ENCODE peak calls at places on chromosome 17, in ten cellular contexts. K is RWPE2; D is CD8-positive, alpha-beta memory T cell; I is left ventricle myocardium inferior; G is PC-3; E is HCT116; C is CD4-positive, alpha-beta T cell; V is K562; P is Peyer's patch; J is esophagus squamous epithelium. M is an unnamed sample.

GRCh38 chr17:66614469-66614868 is 220.4 kb upstream of the CACNG5 start:
- DNase-seq in I (no peak), D (no peak), V (no peak), P (no peak), G (no peak), C (no peak), E (no peak), K (no peak), J (no peak), M (no peak)

GRCh38 chr17:50956750-50957523 is 90.8 kb upstream of the TOB1 start:
- DNase-seq in E (peak), D (peak), V (peak), J (no peak), I (peak), G (peak), C (peak), K (no peak), P (peak), M (peak)

GRCh38 chr17:83192161-83192788 is 112.9 kb downstream of the METRNL start:
- DNase-seq in G (no peak), I (peak), K (peak), E (no peak), J (no peak), D (peak), C (no peak), V (no peak), P (peak), M (no peak)

GRCh38 chr17:4219241-4219640 is 44.5 kb downstream of the ANKFY1 start:
- DNase-seq in E (no peak), J (no peak), P (no peak), G (no peak), V (no peak), K (no peak), C (no peak), I (no peak), D (no peak), M (no peak)

GRCh38 chr17:67212716-67213417 is 32.1 kb downstream of the HELZ start:
- DNase-seq in E (no peak), G (peak), K (no peak), I (no peak), C (no peak), J (no peak), V (no peak), P (no peak), D (no peak), M (no peak)

GRCh38 chr17:70976447-70976846 is 807.1 kb downstream of the KCNJ2 start:
- DNase-seq in V (no peak), G (no peak), E (no peak), I (no peak), C (no peak), K (no peak), P (no peak), D (no peak), J (no peak), M (no peak)

GRCh38 chr17:15966183-15966878 is 21.4 kb downstream of the ADORA2B start:
- DNase-seq in J (no peak), E (no peak), P (no peak), I (no peak), D (no peak), G (peak), V (no peak), K (no peak), C (no peak), M (no peak)

GRCh38 chr17:78147315-78147998 is 1.3 kb downstream of the C17orf99 start:
- DNase-seq in P (peak), I (no peak), G (no peak), D (no peak), E (no peak), V (no peak), C (no peak), J (no peak), K (no peak), M (no peak)

GRCh38 chr17:31579265-31579664 is 187.8 kb downstream of the RAB11FIP4 start:
- DNase-seq in J (no peak), P (no peak), C (no peak), D (no peak), V (no peak), I (no peak), E (no peak), K (no peak), G (peak), M (no peak)

GRCh38 chr17:57308543-57309186 is 52.3 kb downstream of the MSI2 start:
- DNase-seq in G (no peak), V (no peak), I (no peak), E (no peak), P (no peak), C (no peak), D (no peak), K (no peak), J (no peak), M (no peak)

GRCh38 chr17:16938031-16938430 is 33.9 kb downstream of the TNFRSF13B start:
- DNase-seq in C (no peak), J (no peak), E (no peak), V (no peak), D (no peak), G (no peak), P (peak), I (no peak), K (no peak), M (no peak)

GRCh38 chr17:50845260-50846147 is 10.1 kb downstream of the WFIKKN2 start:
- DNase-seq in P (no peak), J (no peak), C (no peak), E (no peak), V (no peak), D (no peak), I (no peak), G (peak), K (no peak), M (no peak)

GRCh38 chr17:43784628-43785101 is 4.4 kb downstream of the CFAP97D1 start:
- DNase-seq in K (no peak), P (no peak), G (peak), I (no peak), E (no peak), D (no peak), V (no peak), C (no peak), J (no peak), M (no peak)

GRCh38 chr17:57369509-57369945 is 113.2 kb downstream of the MSI2 start:
- DNase-seq in G (peak), C (no peak), K (no peak), E (no peak), D (no peak), V (no peak), I (no peak), P (no peak), J (no peak), M (no peak)

GRCh38 chr17:65463242-65463641 is 98.2 kb downstream of the AXIN2 start:
- DNase-seq in D (no peak), V (no peak), K (peak), C (no peak), G (no peak), E (no peak), I (peak), P (no peak), J (no peak), M (no peak)

GRCh38 chr17:28494445-28495188 is 11.5 kb upstream of the FOXN1 start:
- DNase-seq in C (peak), D (peak), P (peak), I (peak), J (no peak), K (peak), G (peak), V (peak), E (peak), M (peak)

GRCh38 chr17:59372138-59372751 is 40.8 kb downstream of the YPEL2 start:
- DNase-seq in I (no peak), G (no peak), J (no peak), V (no peak), P (peak), K (no peak), D (no peak), C (no peak), E (no peak), M (no peak)

GRCh38 chr17:47776330-47777197 is 43.5 kb downstream of the TBX21 start:
- DNase-seq in G (peak), J (no peak), P (peak), E (peak), K (no peak), V (peak), D (peak), I (no peak), C (no peak), M (no peak)

GRCh38 chr17:65131946-65132345 is 5.2 kb upstream of the RGS9 start:
- DNase-seq in V (no peak), C (no peak), P (peak), G (peak), K (no peak), I (no peak), E (no peak), D (no peak), J (no peak), M (no peak)

GRCh38 chr17:27762527-27763305 is 37.6 kb downstream of the NOS2 start:
- DNase-seq in G (peak), V (no peak), J (no peak), C (no peak), K (no peak), D (no peak), P (no peak), E (no peak), I (no peak), M (no peak)

GRCh38 chr17:57988301-57989010 is 402 bp upstream of the VEZF1 start:
- DNase-seq in C (no peak), D (peak), J (no peak), P (peak), I (peak), E (peak), G (peak), K (no peak), V (peak), M (peak)

GRCh38 chr17:39612291-39612894 is 4.7 kb upstream of the NEUROD2 start:
- DNase-seq in G (no peak), C (no peak), J (no peak), D (no peak), V (no peak), E (no peak), P (no peak), I (no peak), K (no peak), M (no peak)

GRCh38 chr17:51528116-51528515 is 267.8 kb downstream of the UTP18 start:
- DNase-seq in C (no peak), V (no peak), E (no peak), K (no peak), D (no peak), I (no peak), P (no peak), J (no peak), G (no peak), M (no peak)

GRCh38 chr17:65868881-65869280 is 307.4 kb upstream of the AXIN2 start:
- DNase-seq in P (no peak), E (no peak), G (no peak), K (no peak), D (no peak), V (no peak), C (no peak), I (no peak), J (no peak), M (no peak)

GRCh38 chr17:7830616-7831015 is 3.4 kb upstream of the KDM6B start:
- DNase-seq in P (no peak), K (no peak), C (no peak), V (no peak), D (no peak), E (no peak), G (no peak), J (no peak), I (no peak), M (no peak)

GRCh38 chr17:6800422-6801027 is 24.5 kb downstream of the FBXO39 start:
- DNase-seq in P (no peak), J (no peak), V (no peak), I (no peak), E (no peak), K (no peak), C (peak), G (no peak), D (no peak), M (no peak)

GRCh38 chr17:44409309-44410028 is 20.0 kb upstream of the ITGA2B start:
- DNase-seq in K (no peak), I (no peak), P (no peak), G (peak), C (no peak), D (no peak), V (no peak), E (no peak), J (no peak), M (no peak)

GRCh38 chr17:43768382-43768781 is 9.8 kb upstream of the SOST start:
- DNase-seq in P (peak), G (no peak), J (no peak), C (no peak), D (no peak), K (no peak), V (no peak), I (peak), E (no peak), M (no peak)

GRCh38 chr17:34641368-34641767 is 62.0 kb downstream of the TMEM132E start:
- DNase-seq in C (no peak), I (no peak), K (no peak), P (no peak), E (no peak), D (no peak), G (no peak), J (no peak), V (no peak), M (no peak)

GRCh38 chr17:7560172-7561027 is 1.3 kb upstream of the SENP3 start:
- DNase-seq in J (no peak), V (peak), D (peak), E (no peak), G (peak), P (peak), K (no peak), I (peak), C (peak), M (peak)

GRCh38 chr17:68347380-68347779 is 56.1 kb downstream of the ARSG start:
- DNase-seq in J (no peak), K (no peak), I (no peak), E (no peak), V (no peak), G (no peak), C (no peak), D (no peak), P (no peak), M (no peak)

GRCh38 chr17:7797976-7798375 is 36.0 kb upstream of the KDM6B start:
- DNase-seq in V (no peak), J (no peak), D (no peak), K (no peak), G (no peak), I (no peak), P (no peak), C (no peak), E (no peak), M (no peak)

GRCh38 chr17:6508519-6509294 is 47.6 kb downstream of the PITPNM3 start:
- DNase-seq in V (no peak), C (no peak), G (no peak), D (no peak), K (no peak), J (no peak), I (no peak), P (peak), E (no peak), M (no peak)

GRCh38 chr17:47279062-47279801 is 25.6 kb downstream of the ITGB3 start:
- DNase-seq in G (peak), D (no peak), V (peak), I (peak), E (no peak), K (no peak), C (no peak), J (no peak), P (peak), M (no peak)

GRCh38 chr17:81909966-81910839 is 996 bp downstream of the PCYT2 start:
- DNase-seq in P (peak), K (no peak), E (no peak), V (no peak), J (no peak), D (no peak), I (no peak), C (no peak), G (no peak), M (no peak)

GRCh38 chr17:4937553-4937952 is 2.3 kb downstream of the SLC25A11 start:
- DNase-seq in P (no peak), C (no peak), K (no peak), I (no peak), G (no peak), E (no peak), D (no peak), V (no peak), J (no peak), M (no peak)

DNA sequence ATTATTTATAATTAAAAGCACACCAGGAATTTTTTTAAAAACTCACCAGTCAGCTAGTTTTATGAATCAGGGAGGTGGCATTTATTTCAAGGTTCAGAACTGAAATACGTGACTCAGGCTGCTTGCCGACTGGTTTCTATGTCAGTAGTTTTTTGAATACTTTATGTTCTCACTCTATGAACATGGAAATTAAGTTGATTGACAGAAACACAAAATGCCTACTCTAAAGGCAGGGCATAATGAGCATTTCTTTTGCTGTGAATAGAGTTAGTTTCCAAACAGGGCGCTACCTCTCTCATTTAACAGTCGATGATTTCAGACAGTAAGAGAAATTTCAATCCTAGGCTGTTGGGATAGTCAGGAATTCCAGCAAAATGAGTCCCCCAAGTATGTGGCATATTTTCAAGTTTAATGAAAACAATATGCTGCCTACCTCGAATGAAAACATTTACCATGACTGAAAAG is 6.7 kb downstream of the HS3ST3B1 start:
- DNase-seq in V (no peak), D (no peak), P (no peak), I (no peak), E (no peak), C (no peak), G (no peak), K (no peak), J (no peak), M (no peak)
- H3K27ac ChIP-seq in V (peak), D (peak), P (no peak), I (no peak), E (no peak), C (no peak), G (no peak), K (peak), J (peak), M (no peak)

GRCh38 chr17:62110923-62111484 is 45.9 kb upstream of the MED13 start:
- DNase-seq in G (peak), J (no peak), D (no peak), K (no peak), C (no peak), P (no peak), I (no peak), V (no peak), E (no peak), M (no peak)
- H3K27ac ChIP-seq in G (peak), J (no peak), D (no peak), K (no peak), C (no peak), P (peak), I (no peak), V (no peak), E (no peak), M (no peak)

GRCh38 chr17:10120749-10121148 is 77.7 kb downstream of the GAS7 start:
- DNase-seq in C (no peak), V (no peak), D (no peak), G (no peak), J (no peak), K (no peak), E (no peak), I (no peak), P (no peak), M (no peak)
- H3K27ac ChIP-seq in C (no peak), V (no peak), D (no peak), G (no peak), J (peak), K (no peak), E (peak), I (peak), P (peak), M (no peak)

DNA sequence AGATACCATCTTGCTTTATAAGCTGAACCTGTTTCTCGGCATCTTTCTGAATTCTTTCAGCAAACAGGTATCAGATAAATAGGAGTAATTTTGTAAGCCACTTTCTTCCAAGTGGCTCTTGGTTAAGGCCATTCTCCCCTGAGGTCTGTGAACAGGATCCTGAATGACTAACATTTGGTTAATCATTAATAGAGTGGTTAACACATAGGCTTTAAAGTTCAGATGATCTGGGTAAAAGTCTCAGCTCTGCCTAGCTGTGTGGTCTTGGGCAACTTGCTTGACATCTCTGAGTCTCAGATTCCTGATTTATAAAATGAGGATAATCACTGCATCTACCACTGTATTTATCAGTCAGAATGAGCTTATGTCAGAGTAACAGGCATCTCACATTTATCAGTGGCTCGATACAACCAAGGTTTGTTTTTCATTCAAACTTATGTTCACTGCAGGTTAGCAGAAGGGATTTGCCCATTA is 44.4 kb upstream of the ANKFN1 start:
- DNase-seq in G (no peak), P (no peak), E (peak), K (no peak), C (no peak), D (no peak), V (no peak), J (no peak), I (no peak), M (no peak)
- H3K27ac ChIP-seq in G (no peak), P (no peak), E (no peak), K (no peak), C (no peak), D (no peak), V (no peak), J (no peak), I (no peak), M (no peak)

DNA sequence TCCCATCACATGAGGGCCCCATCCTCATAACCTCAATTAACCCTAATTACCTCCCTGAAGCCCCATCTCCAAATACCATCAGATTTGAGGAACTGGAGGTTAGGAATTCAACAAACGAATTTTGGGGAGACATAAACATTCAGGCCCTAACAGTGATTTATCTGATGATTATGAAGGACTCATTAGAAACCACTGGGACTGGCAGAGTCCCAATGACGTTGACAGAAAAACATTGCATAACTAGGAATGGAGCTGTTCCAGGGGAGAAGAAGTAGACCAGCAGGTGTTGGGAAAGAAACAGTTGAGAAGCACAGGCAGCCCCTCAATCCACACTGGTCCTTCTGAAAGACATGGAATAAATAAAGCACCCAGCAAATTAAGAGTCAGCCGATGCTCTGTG is 282.0 kb downstream of the MAP2K4 start:
- DNase-seq in I (no peak), K (no peak), C (no peak), J (no peak), P (no peak), G (no peak), V (no peak), E (no peak), D (no peak), M (no peak)
- H3K27ac ChIP-seq in I (no peak), K (no peak), C (no peak), J (no peak), P (no peak), G (no peak), V (no peak), E (no peak), D (no peak), M (no peak)

DNA sequence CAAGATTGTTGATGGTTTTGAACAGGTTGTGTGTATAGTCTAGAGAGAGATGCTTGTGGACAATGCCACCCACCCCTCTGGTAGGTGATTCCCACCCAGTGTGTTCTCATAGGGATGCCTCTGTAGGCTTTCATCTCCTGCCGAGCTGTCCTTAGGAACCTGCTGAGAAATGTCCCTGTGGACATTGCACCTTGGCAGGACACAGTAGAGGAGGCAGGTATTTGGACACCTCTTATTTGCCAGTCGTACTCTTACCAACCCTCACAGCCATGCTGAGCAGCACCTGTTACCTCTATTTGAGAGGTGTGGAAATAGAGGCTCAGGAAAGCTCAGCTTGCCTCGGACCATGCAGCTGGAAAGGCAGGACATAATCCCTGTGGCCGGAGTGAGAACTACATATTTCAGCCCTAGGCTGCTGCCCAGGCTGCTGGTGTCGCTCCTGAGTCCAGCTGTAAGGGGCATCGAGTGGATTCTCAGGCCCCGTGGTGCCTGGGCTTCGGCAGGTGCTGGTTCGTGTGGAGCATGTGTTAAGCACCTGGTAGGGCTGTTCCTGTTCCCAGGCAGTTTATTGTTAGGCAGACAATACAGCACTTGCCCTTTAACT is 33.3 kb downstream of the EPN2 start:
- DNase-seq in I (no peak), P (no peak), C (no peak), G (no peak), E (no peak), K (no peak), J (no peak), D (no peak), V (no peak), M (no peak)
- H3K27ac ChIP-seq in I (peak), P (no peak), C (no peak), G (no peak), E (no peak), K (no peak), J (peak), D (no peak), V (peak), M (peak)

GRCh38 chr17:1880851-1881630 is 51.2 kb downstream of the RPA1 start:
- DNase-seq in P (no peak), E (no peak), I (no peak), C (no peak), D (no peak), G (no peak), K (no peak), J (no peak), V (no peak), M (no peak)
- H3K27ac ChIP-seq in P (no peak), E (no peak), I (peak), C (no peak), D (no peak), G (no peak), K (no peak), J (no peak), V (no peak), M (peak)

M was measured in dorsolateral prefrontal cortex.